ENCODE peak calls at places on chromosomes 3 and 15, in nine cellular contexts. U is GM10248, G is HFFc6, A is uterus, Y is glutamatergic neuron, N is neural crest cell, O is fibroblast of mammary gland, J is foreskin keratinocyte, E is endothelial cell. S is an unnamed sample.

GRCh38 chr3:184339016-184339415 is 1.6 kb downstream of the FAM131A start:
- DNase-seq in U (no peak), G (no peak), A (no peak), Y (no peak), N (no peak), O (no peak), J (peak), E (no peak), S (no peak)

GRCh38 chr3:58350627-58351013 is 17.9 kb downstream of the PXK start:
- DNase-seq in U (no peak), G (peak), A (no peak), Y (no peak), N (no peak), O (peak), J (no peak), E (no peak), S (no peak)

GRCh38 chr3:182294256-182294655 is 499.0 kb upstream of the ATP11B start:
- DNase-seq in U (no peak), G (no peak), A (no peak), Y (no peak), N (no peak), O (no peak), J (peak), E (no peak), S (peak)

GRCh38 chr3:9153763-9154601 is 95.5 kb downstream of the SRGAP3 start:
- DNase-seq in U (no peak), G (no peak), A (peak), Y (no peak), N (no peak), O (peak), J (no peak), E (no peak), S (no peak)

GRCh38 chr3:117447419-117447818 is 737.8 kb downstream of the TUSC7 start:
- DNase-seq in U (no peak), G (no peak), A (no peak), Y (no peak), N (no peak), O (no peak), J (no peak), E (no peak), S (no peak)

GRCh38 chr15:33963831-33964664 is 4.2 kb upstream of the CHRM5 start:
- DNase-seq in U (peak), G (peak), A (no peak), Y (no peak), N (no peak), O (peak), J (peak), E (no peak), S (no peak)

GRCh38 chr15:39784125-39784524 is 1.5 kb upstream of the FSIP1 start:
- DNase-seq in U (no peak), G (peak), A (no peak), Y (no peak), N (no peak), O (peak), J (peak), E (no peak), S (no peak)

GRCh38 chr3:15800780-15801179 is 3.0 kb upstream of the ANKRD28 start:
- DNase-seq in U (no peak), G (no peak), A (no peak), Y (no peak), N (no peak), O (no peak), J (no peak), E (no peak), S (no peak)

GRCh38 chr15:101393172-101393571 is 96.3 kb downstream of the PCSK6 start:
- DNase-seq in U (no peak), G (no peak), A (no peak), Y (no peak), N (no peak), O (no peak), J (no peak), E (no peak), S (no peak)

GRCh38 chr3:172980849-172981248 is 160.2 kb downstream of the SPATA16 start:
- DNase-seq in U (no peak), G (no peak), A (no peak), Y (no peak), N (no peak), O (no peak), J (no peak), E (no peak), S (no peak)

GRCh38 chr3:99909714-99910508 is 92.2 kb downstream of the CMSS1 start:
- DNase-seq in U (no peak), G (peak), A (no peak), Y (no peak), N (no peak), O (peak), J (peak), E (no peak), S (no peak)

GRCh38 chr15:27082526-27082925 is 111.5 kb downstream of the GABRG3 start:
- DNase-seq in U (no peak), G (no peak), A (no peak), Y (no peak), N (no peak), O (no peak), J (no peak), E (no peak), S (no peak)
- TF ChIP-seq CTCF in U (no peak), G (no peak), A (no peak), Y (no peak), N (no peak), O (no peak), J (no peak), E (no peak), S (no peak)

DNA sequence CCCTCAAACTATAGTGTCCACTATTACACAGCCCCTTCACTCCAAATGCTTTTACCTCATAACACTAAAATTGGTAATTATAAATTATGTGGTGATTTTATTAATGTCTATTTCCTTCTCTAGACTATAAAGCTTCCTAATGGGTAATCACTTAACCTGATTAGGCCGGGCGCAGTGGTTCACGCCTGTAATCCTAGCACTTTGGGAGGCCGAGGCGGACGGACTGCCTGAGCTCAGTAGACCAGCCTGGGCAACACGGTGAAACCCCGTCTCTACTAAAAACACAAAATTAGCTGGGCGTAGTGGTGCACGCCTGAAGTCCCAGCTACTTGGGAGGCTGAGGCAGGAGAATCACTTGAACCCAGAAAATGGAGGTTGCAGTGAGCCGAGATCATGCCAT is 71.3 kb upstream of the PYGO1 start:
- DNase-seq in U (no peak), G (no peak), A (no peak), Y (no peak), N (no peak), O (no peak), J (no peak), E (no peak), S (no peak)
- TF ChIP-seq CTCF in U (no peak), G (no peak), A (no peak), Y (no peak), N (no peak), O (no peak), J (no peak), E (no peak), S (no peak)

DNA sequence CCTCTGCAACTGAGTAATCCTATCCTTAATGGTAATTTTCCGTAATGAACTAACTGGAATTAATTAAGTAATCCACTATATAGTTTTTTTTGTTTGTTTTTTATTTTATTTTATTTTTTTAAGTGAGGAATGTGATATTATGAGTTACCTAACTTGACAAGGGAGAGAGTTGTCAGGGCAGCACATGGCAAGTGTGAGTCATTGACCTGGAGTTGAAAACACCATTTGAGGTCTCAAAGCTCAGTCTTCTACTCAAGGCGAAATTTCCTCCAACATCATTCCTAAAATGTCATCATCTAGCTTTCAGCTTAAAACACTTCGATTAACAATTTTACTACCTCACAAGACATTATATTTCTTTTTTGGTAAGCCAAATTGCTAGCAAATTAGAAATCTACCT is 87.8 kb downstream of the NECTIN3 start:
- DNase-seq in U (no peak), G (no peak), A (no peak), Y (no peak), N (no peak), O (peak), J (peak), E (no peak), S (no peak)
- TF ChIP-seq CTCF in U (no peak), G (no peak), A (no peak), Y (no peak), N (no peak), O (no peak), J (no peak), E (no peak), S (no peak)

GRCh38 chr3:125587039-125587664 is 8.1 kb downstream of the OSBPL11 start:
- DNase-seq in U (no peak), G (no peak), A (no peak), Y (no peak), N (no peak), O (peak), J (peak), E (no peak), S (no peak)

GRCh38 chr3:125585595-125586223 is 9.6 kb downstream of the OSBPL11 start:
- DNase-seq in U (peak), G (peak), A (peak), Y (peak), N (peak), O (peak), J (peak), E (peak), S (no peak)

GRCh38 chr3:125582707-125583106 is 12.6 kb downstream of the OSBPL11 start:
- DNase-seq in U (peak), G (no peak), A (no peak), Y (no peak), N (no peak), O (no peak), J (no peak), E (no peak), S (no peak)
- TF ChIP-seq CTCF in U (peak), G (peak), A (no peak), Y (no peak), N (no peak), O (no peak), J (peak), E (no peak), S (no peak)

S was measured in AG04449.